ENCODE peak calls at places on chromosomes 5 and 9, in six cellular contexts. Y is IMR-90, W is neuronal stem cell, S is trophoblast cell, J is H1, Z is mesenchymal stem cell. R is an unnamed sample.

GRCh38 chr9:127844821-127845359 is 9.6 kb downstream of the ENG start:
- DNase-seq in Y (no peak), W (no peak), S (no peak), J (no peak), Z (peak; percentile 52), R (peak; percentile 64)

GRCh38 chr5:43039468-43040286 is 442 bp downstream of the ANXA2R start:
- DNase-seq in Y (peak; percentile 83), W (no peak), S (peak; percentile 82), J (peak; percentile 74), Z (peak; percentile 87), R (peak; percentile 71)

GRCh38 chr9:10095208-10095607 is 517.6 kb downstream of the PTPRD start:
- DNase-seq in Y (no peak), W (no peak), S (no peak), J (no peak), Z (no peak), R (no peak)

GRCh38 chr9:117744856-117745389 is 40.7 kb downstream of the TLR4 start:
- DNase-seq in Y (no peak), W (peak; percentile 24), S (no peak), J (no peak), Z (no peak), R (peak; percentile 37)

GRCh38 chr5:25540628-25541027 is 895.9 kb upstream of the CDH10 start:
- DNase-seq in Y (no peak), W (no peak), S (peak; percentile 58), J (no peak), Z (peak; percentile 73), R (no peak)

GRCh38 chr9:79639354-79639753 is 67.6 kb downstream of the TLE4 start:
- DNase-seq in Y (peak; percentile 43), W (no peak), S (no peak), J (no peak), Z (no peak), R (no peak)

GRCh38 chr5:42656661-42657035 is 100.0 kb upstream of the CCDC152 start:
- DNase-seq in Y (no peak), W (no peak), S (no peak), J (no peak), Z (peak; percentile 37), R (no peak)

GRCh38 chr5:180323929-180324632 is 29.1 kb downstream of the GFPT2 start:
- DNase-seq in Y (peak; percentile 88), W (no peak), S (peak; percentile 87), J (no peak), Z (peak; percentile 45), R (no peak)

GRCh38 chr9:75844321-75844720 is 46.2 kb upstream of the PCSK5 start:
- DNase-seq in Y (no peak), W (no peak), S (peak; percentile 89), J (no peak), Z (no peak), R (no peak)

GRCh38 chr5:152378730-152379129 is 26.3 kb downstream of the NMUR2 start:
- DNase-seq in Y (no peak), W (no peak), S (no peak), J (no peak), Z (no peak), R (no peak)

GRCh38 chr9:88991066-88992030 is at the start of gene S1PR3:
- DNase-seq in Y (no peak), W (peak; percentile 72), S (peak; percentile 37), J (peak; percentile 81), Z (peak; percentile 63), R (peak; percentile 82)

GRCh38 chr5:172009536-172010270 is 3.3 kb upstream of the FBXW11 start:
- DNase-seq in Y (no peak), W (no peak), S (peak; percentile 98), J (no peak), Z (no peak), R (no peak)

GRCh38 chr9:6441269-6441668 is 28.3 kb downstream of the UHRF2 start:
- DNase-seq in Y (peak; percentile 27), W (no peak), S (no peak), J (no peak), Z (no peak), R (no peak)

GRCh38 chr5:113376640-113377039 is 58.1 kb downstream of the TSSK1B start:
- DNase-seq in Y (no peak), W (no peak), S (no peak), J (no peak), Z (no peak), R (no peak)

GRCh38 chr5:14330729-14331128 is 187.6 kb downstream of the TRIO start:
- DNase-seq in Y (no peak), W (no peak), S (no peak), J (no peak), Z (no peak), R (no peak)

GRCh38 chr9:133806623-133807010 is 68.5 kb upstream of the SARDH start:
- DNase-seq in Y (no peak), W (no peak), S (no peak), J (no peak), Z (no peak), R (no peak)

GRCh38 chr9:114592356-114592755 is 4.8 kb downstream of the ATP6V1G1 start:
- DNase-seq in Y (peak; percentile 49), W (no peak), S (no peak), J (no peak), Z (peak; percentile 29), R (no peak)

GRCh38 chr9:34566972-34567371 is 22.6 kb downstream of the CNTFR start:
- DNase-seq in Y (no peak), W (no peak), S (no peak), J (no peak), Z (no peak), R (no peak)

GRCh38 chr5:115949096-115949495 is 13.2 kb upstream of the LVRN start:
- DNase-seq in Y (peak; percentile 66), W (no peak), S (peak; percentile 88), J (no peak), Z (peak; percentile 14), R (no peak)

GRCh38 chr9:33623658-33624586 is 99.9 kb downstream of the ANKRD18B start:
- DNase-seq in Y (peak; percentile 67), W (peak; percentile 76), S (peak; percentile 95), J (peak; percentile 84), Z (peak; percentile 74), R (peak; percentile 86)

GRCh38 chr5:154276932-154277331 is 86.4 kb downstream of the GALNT10 start:
- DNase-seq in Y (peak; percentile 97), W (no peak), S (no peak), J (no peak), Z (peak; percentile 90), R (no peak)

DNA sequence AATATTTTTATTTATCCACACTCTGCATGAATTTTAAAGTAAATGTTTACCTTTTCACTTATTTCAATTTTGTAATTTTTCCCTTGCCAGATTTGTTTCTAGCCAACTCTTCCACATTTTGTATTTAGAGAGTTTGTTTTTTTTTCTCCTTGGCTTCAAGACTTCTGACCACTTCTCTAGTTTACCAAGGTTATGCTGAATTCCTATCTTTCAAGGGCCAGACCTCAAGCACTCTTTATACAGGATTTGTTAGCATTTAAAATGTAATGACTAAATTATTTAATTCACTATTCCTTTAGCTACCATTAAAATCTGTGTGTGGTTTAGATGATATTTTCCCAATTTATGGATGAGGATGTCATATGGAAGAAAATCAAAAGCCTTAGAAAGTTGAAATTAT is 42.5 kb downstream of the MEF2C start:
- DNase-seq in Y (no peak), W (no peak), S (no peak), J (no peak), Z (no peak), R (no peak)
- H3K14ac ChIP-seq in Y (no peak overlapping the region), W (no peak overlapping the region), S (no peak overlapping the region), J (no peak overlapping the region), Z (no peak overlapping the region), R (no peak overlapping the region)

DNA sequence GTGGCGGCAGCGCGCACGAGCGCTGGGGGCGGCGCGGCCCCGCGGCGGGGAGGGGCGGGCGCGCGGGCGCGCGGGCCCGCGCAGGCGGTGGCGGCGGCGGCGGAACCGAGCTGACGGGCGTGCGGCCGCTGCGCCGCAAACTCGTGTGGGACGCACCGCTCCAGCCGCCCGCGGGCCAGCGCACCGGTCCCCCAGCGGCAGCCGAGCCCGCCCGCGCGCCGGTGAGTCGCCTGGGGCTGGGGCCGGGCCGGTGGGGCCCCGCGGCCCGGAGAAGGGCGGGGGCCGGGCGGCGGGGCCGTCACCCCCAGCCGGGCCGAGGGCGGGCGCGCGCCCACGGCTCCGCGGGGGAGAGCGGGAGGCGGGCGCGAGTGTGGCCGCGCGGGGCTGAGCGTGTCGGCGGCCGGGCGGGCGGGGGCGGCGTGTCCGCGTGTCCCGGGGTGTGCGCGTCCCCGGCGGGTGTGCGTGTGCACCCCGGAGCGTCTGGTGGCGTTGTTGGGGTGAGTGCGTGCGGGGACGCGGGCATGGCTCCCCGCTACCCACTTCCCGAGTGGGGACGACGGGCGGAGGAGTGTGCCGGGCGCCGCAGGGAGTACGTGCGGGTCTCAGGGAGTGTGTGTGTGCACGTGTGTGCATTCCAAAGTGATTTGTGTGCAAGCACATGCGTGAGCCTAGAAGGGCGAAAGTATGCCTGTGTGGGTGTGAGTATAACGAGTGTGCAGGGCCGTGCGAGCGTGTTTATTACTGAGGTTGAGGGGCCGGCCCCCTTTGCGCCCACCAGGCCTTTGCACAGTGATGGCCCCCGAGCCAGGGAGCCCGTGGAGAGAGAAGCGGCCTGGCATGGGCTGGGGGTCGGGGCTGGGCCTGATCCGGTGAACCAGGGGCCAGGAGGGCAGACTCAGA is at the start of gene NEK6:
- DNase-seq in Y (peak; percentile 84), W (no peak), S (peak; percentile 56), J (no peak), Z (peak; percentile 75), R (no peak)
- H2BK5ac ChIP-seq in Y (peak within 1 kb of the TSS; percentile 100), W (peak within 1 kb of the TSS; percentile 91), S (peak within 1 kb of the TSS; percentile 90), J (peak within 1 kb of the TSS; percentile 52), Z (peak within 1 kb of the TSS; percentile 98), R (no peak within 1 kb of the TSS)

GRCh38 chr9:99796231-99796630 is 25.5 kb upstream of the NR4A3 start:
- DNase-seq in Y (no peak), W (no peak), S (no peak), J (no peak), Z (no peak), R (no peak)
- H3K14ac ChIP-seq in Y (no peak overlapping the region), W (no peak overlapping the region), S (no peak overlapping the region), J (no peak overlapping the region), Z (no peak overlapping the region), R (no peak overlapping the region)

GRCh38 chr5:95699337-95699736 is 16.5 kb upstream of the SPATA9 start:
- DNase-seq in Y (no peak), W (no peak), S (no peak), J (no peak), Z (no peak), R (no peak)
- H2BK5ac ChIP-seq in Y (no peak overlapping the region), W (no peak overlapping the region), S (no peak overlapping the region), J (no peak overlapping the region), Z (no peak overlapping the region), R (no peak overlapping the region)